ENCODE peak calls at places on chromosomes 11 and 22, in four cellular contexts. C, A, S and T are unnamed samples.

GRCh38 chr22:17159504-17159951 is 451 bp upstream of the HDHD5 start:
- DNase-seq in C (no peak), A (no peak), S (no peak), T (no peak)

GRCh38 chr11:41786087-41786486 is 326.6 kb upstream of the LRRC4C start:
- DNase-seq in C (no peak), A (no peak), S (no peak), T (no peak)

GRCh38 chr11:94968334-94968958 is 4.9 kb downstream of the CWC15 start:
- DNase-seq in C (no peak), A (peak; percentile 34), S (no peak), T (no peak)

GRCh38 chr11:66850588-66851250 is 6.1 kb upstream of the LRFN4 start:
- DNase-seq in C (no peak), A (peak; percentile 22), S (no peak), T (no peak)

GRCh38 chr11:8658210-8658968 is 24.1 kb downstream of the TRIM66 start:
- DNase-seq in C (no peak), A (no peak), S (no peak), T (no peak)

GRCh38 chr11:76797341-76798201 is 14.4 kb downstream of the TSKU start:
- DNase-seq in C (no peak), A (no peak), S (no peak), T (no peak)

GRCh38 chr22:47286590-47286989 is 524.1 kb downstream of the TBC1D22A start:
- DNase-seq in C (no peak), A (no peak), S (no peak), T (no peak)

GRCh38 chr11:120883404-120884135 is 140.3 kb upstream of the TBCEL start:
- DNase-seq in C (no peak), A (peak; percentile 53), S (no peak), T (no peak)

GRCh38 chr11:69088676-69089146 is 40.0 kb downstream of the TPCN2 start:
- DNase-seq in C (peak; percentile 91), A (peak; percentile 97), S (peak; percentile 70), T (peak; percentile 88)

GRCh38 chr22:37502342-37503182 is 16.4 kb upstream of the MFNG start:
- DNase-seq in C (no peak), A (no peak), S (no peak), T (no peak)

GRCh38 chr11:76669901-76670474 is 559 bp downstream of the LRRC32 start:
- DNase-seq in C (no peak), A (no peak), S (no peak), T (no peak)

GRCh38 chr11:6988506-6988905 is 31.6 kb downstream of the ZNF214 start:
- DNase-seq in C (no peak), A (no peak), S (no peak), T (no peak)

GRCh38 chr11:122123258-122123929 is 7.4 kb upstream of the BLID start:
- DNase-seq in C (no peak), A (no peak), S (no peak), T (no peak)
- TF ChIP-seq TEAD4 in C (no peak), A (no peak), S (no peak), T (no peak)

GRCh38 chr11:78380615-78381029 is 37.0 kb downstream of the GAB2 start:
- DNase-seq in C (no peak), A (no peak), S (no peak), T (no peak)
- TF ChIP-seq TEAD4 in C (no peak), A (peak; percentile 60), S (no peak), T (no peak)

DNA sequence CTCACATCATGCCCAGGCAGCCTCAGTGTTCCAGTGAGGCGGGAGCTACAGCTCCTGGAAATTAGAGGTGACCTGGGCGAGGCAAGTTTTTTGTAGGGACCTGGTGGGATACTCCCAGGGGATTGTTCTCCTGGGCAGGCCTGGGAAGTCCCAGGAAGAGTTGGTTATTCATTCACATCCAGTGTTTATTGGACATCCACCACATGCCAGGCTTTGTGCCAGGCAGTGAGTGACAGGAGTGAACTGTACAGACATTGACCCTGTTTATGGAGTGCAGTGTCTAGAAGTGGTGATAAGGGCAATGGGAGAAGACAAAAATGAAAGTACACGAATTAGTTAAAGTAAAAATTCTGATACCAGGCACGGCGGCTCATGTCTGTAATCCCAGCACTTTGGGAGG is 29.4 kb downstream of the YWHAH start:
- DNase-seq in C (no peak), A (no peak), S (no peak), T (no peak)
- TF ChIP-seq TEAD4 in C (no peak), A (no peak), S (no peak), T (no peak)

GRCh38 chr11:44833221-44833620 is 106.5 kb downstream of the TSPAN18 start:
- DNase-seq in C (no peak), A (no peak), S (no peak), T (no peak)

GRCh38 chr11:44833869-44834452 is 107.2 kb downstream of the TSPAN18 start:
- DNase-seq in C (no peak), A (peak; percentile 45), S (no peak), T (no peak)

GRCh38 chr11:44835979-44836378 is 109.2 kb downstream of the TSPAN18 start:
- DNase-seq in C (no peak), A (no peak), S (no peak), T (no peak)

GRCh38 chr11:44834846-44835245 is 108.1 kb downstream of the TSPAN18 start:
- DNase-seq in C (no peak), A (no peak), S (no peak), T (no peak)

GRCh38 chr11:44835326-44835725 is 108.6 kb downstream of the TSPAN18 start:
- DNase-seq in C (no peak), A (no peak), S (no peak), T (no peak)
- TF ChIP-seq TEAD4 in C (no peak), A (no peak), S (no peak), T (no peak)

DNA sequence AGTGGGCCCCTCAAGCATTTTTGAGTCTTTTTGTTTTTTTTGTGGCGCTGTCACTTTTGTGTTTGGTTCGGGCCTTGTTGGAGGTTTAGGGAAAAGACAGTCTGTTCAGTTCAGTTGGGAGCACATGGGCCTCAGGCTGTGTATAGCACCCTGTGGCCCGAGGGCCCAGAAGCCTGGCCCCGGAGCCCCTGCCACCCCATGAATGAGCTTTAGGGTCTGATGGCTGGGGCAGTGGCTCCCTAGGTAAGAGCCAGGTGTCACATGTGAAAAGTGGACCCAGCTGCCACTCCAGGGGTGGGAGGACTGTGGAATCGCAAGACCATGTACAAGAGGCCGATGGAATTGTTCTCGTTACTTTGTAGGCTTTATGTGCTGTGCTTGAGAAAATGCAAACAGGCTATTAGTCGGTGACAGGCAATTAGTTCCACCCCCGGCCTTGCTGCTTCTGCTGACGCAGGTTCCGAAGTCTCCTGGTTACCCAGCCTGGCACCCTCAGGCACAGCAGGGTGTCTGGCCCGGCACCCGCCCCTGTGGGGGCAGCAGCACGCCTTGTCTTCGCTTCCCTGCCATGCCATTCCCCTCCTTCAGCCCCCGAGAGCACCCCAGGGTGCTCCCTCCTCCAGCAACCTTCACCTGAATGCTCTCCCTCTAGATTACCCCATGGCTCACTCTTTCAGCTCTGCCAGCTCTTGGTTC is 38.2 kb upstream of the PARVG start:
- DNase-seq in C (no peak), A (no peak), S (no peak), T (no peak)
- TF ChIP-seq TEAD4 in C (no peak), A (no peak), S (no peak), T (no peak)